ENCODE peak calls at places on chromosome 12, in five cellular contexts. J, K, G, W and U are unnamed samples.

GRCh38 chr12:51188359-51189051 is 15.6 kb upstream of the TFCP2 start:
- DNase-seq in J (no peak), K (peak; percentile 8), G (no peak), W (no peak), U (no peak)

GRCh38 chr12:88925370-88925915 is 345.2 kb upstream of the KITLG start:
- DNase-seq in J (no peak), K (peak; percentile 15), G (no peak), W (no peak), U (no peak)

GRCh38 chr12:48826209-48826855 is 8.0 kb downstream of the CACNB3 start:
- DNase-seq in J (no peak), K (no peak), G (no peak), W (no peak), U (no peak)

GRCh38 chr12:24991209-24992049 is 42.5 kb upstream of the BCAT1 start:
- DNase-seq in J (no peak), K (peak; percentile 54), G (no peak), W (peak; percentile 9), U (no peak)

GRCh38 chr12:122099856-122100255 is 21.3 kb downstream of the MLXIP start:
- DNase-seq in J (no peak), K (no peak), G (no peak), W (no peak), U (no peak)

GRCh38 chr12:119996417-119996816 is 7.4 kb downstream of the BICDL1 start:
- DNase-seq in J (no peak), K (no peak), G (no peak), W (no peak), U (no peak)

GRCh38 chr12:8035440-8036010 is 3.0 kb downstream of the FOXJ2 start:
- DNase-seq in J (no peak), K (no peak), G (no peak), W (no peak), U (no peak)

GRCh38 chr12:868722-869121 is 80.8 kb downstream of the RAD52 start:
- DNase-seq in J (no peak), K (no peak), G (no peak), W (no peak), U (no peak)

GRCh38 chr12:532908-533565 is 73.3 kb downstream of the B4GALNT3 start:
- DNase-seq in J (no peak), K (peak; percentile 95), G (no peak), W (no peak), U (no peak)

GRCh38 chr12:75954076-75954475 is 77.5 kb downstream of the PHLDA1 start:
- DNase-seq in J (no peak), K (peak; percentile 91), G (no peak), W (no peak), U (no peak)